ENCODE peak calls at places on chromosomes 11 and 22, in nine cellular contexts. R is fibroblast of pulmonary artery, G is OCI-LY7, L is cardiac muscle cell, A is dorsolateral prefrontal cortex, H is Calu3, M is mesothelial cell of epicardium, T is B cell, Y is uterus. N is an unnamed sample.

GRCh38 chr22:25153961-25154685 is 45.5 kb upstream of the CRYBB3 start:
- DNase-seq in R (peak; percentile 90), G (no peak), L (peak; percentile 93), A (no peak), H (peak; percentile 84), M (no peak), T (no peak), Y (peak; percentile 25), N (no peak)

GRCh38 chr11:17604201-17604912 is 57.3 kb downstream of the OTOG start:
- DNase-seq in R (no peak), G (no peak), L (no peak), A (no peak), H (no peak), M (no peak), T (no peak), Y (no peak), N (no peak)

GRCh38 chr11:22338465-22338810 is 257 bp downstream of the SLC17A6 start:
- DNase-seq in R (no peak), G (no peak), L (no peak), A (no peak), H (no peak), M (no peak), T (no peak), Y (no peak), N (no peak)

GRCh38 chr22:31332886-31333285 is 13.3 kb downstream of the PATZ1 start:
- DNase-seq in R (no peak), G (no peak), L (no peak), A (no peak), H (no peak), M (no peak), T (no peak), Y (no peak), N (no peak)

GRCh38 chr11:119491753-119492455 is 68.9 kb upstream of the THY1 start:
- DNase-seq in R (no peak), G (no peak), L (peak; percentile 29), A (no peak), H (no peak), M (no peak), T (no peak), Y (no peak), N (no peak)

GRCh38 chr11:68542617-68543016 is 82.1 kb downstream of the PPP6R3 start:
- DNase-seq in R (peak; percentile 81), G (no peak), L (peak; percentile 77), A (no peak), H (no peak), M (no peak), T (no peak), Y (peak; percentile 77), N (no peak)

GRCh38 chr11:7551571-7551970 is 37.8 kb downstream of the PPFIBP2 start:
- DNase-seq in R (peak; percentile 69), G (no peak), L (peak; percentile 85), A (no peak), H (no peak), M (no peak), T (no peak), Y (no peak), N (no peak)

GRCh38 chr11:17724020-17724908 is 4.9 kb downstream of the MYOD1 start:
- DNase-seq in R (no peak), G (no peak), L (no peak), A (no peak), H (no peak), M (no peak), T (no peak), Y (no peak), N (no peak)

GRCh38 chr11:45673441-45673840 is 8.0 kb upstream of the CHST1 start:
- DNase-seq in R (no peak), G (no peak), L (no peak), A (no peak), H (no peak), M (no peak), T (no peak), Y (no peak), N (no peak)

GRCh38 chr11:16184588-16184987 is 171.8 kb downstream of the SOX6 start:
- DNase-seq in R (peak; percentile 44), G (no peak), L (peak; percentile 34), A (no peak), H (peak; percentile 38), M (no peak), T (no peak), Y (no peak), N (no peak)

GRCh38 chr11:61762798-61763197 is 10.4 kb downstream of the MYRF start:
- DNase-seq in R (no peak), G (no peak), L (no peak), A (no peak), H (no peak), M (peak; percentile 77), T (no peak), Y (peak; percentile 55), N (no peak)

GRCh38 chr11:45473491-45473890 is 187.3 kb upstream of the SYT13 start:
- DNase-seq in R (no peak), G (no peak), L (no peak), A (no peak), H (no peak), M (no peak), T (no peak), Y (no peak), N (no peak)

GRCh38 chr22:44363214-44363979 is 50.6 kb upstream of the SHISAL1 start:
- DNase-seq in R (peak; percentile 99), G (no peak), L (peak; percentile 99), A (no peak), H (peak; percentile 76), M (no peak), T (no peak), Y (peak; percentile 89), N (peak; percentile 79)

GRCh38 chr11:396511-396947 is 2.5 kb downstream of the PKP3 start:
- DNase-seq in R (peak; percentile 36), G (no peak), L (peak; percentile 42), A (no peak), H (no peak), M (no peak), T (no peak), Y (no peak), N (no peak)

GRCh38 chr11:92447586-92447985 is 223.0 kb downstream of the FAT3 start:
- DNase-seq in R (no peak), G (no peak), L (no peak), A (no peak), H (no peak), M (no peak), T (no peak), Y (no peak), N (no peak)

DNA sequence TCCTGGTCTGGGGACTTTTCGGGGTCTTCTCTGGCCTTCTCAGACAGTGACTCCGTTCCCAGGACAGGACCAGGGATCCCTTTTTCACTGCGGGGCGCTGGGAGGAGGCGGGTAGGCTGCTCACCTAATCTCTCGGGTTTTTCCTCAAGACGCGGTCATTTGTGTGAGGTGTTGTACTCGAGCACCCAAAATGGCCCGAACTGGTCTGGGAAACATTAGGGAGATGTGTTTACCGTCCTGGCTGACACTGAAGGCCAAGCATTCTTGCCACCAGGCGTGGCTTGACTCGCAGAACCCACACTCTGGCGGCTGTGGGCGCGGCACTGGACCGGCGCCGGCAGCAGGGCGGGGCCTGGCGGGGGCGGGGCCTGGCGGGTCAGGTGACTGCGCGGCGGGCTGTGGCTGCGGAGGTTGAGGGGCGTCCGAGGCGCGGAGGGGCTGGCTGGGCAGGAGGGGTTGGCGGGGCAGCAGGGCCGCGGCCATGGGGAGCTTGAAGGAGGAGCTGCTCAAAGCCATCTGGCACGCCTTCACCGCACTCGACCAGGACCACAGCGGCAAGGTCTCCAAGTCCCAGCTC is at the start of gene SWAP70:
- DNase-seq in R (peak; percentile 91), G (peak; percentile 90), L (peak; percentile 92), A (peak; percentile 74), H (peak; percentile 93), M (peak; percentile 90), T (peak; percentile 93), Y (peak; percentile 91), N (peak; percentile 77)
- TF ChIP-seq CTCF in R (peak; percentile 52), G (no peak), L (peak; percentile 37), A (peak; percentile 33), H (no peak), M (no peak), T (no peak), Y (peak; percentile 57), N (no peak)

DNA sequence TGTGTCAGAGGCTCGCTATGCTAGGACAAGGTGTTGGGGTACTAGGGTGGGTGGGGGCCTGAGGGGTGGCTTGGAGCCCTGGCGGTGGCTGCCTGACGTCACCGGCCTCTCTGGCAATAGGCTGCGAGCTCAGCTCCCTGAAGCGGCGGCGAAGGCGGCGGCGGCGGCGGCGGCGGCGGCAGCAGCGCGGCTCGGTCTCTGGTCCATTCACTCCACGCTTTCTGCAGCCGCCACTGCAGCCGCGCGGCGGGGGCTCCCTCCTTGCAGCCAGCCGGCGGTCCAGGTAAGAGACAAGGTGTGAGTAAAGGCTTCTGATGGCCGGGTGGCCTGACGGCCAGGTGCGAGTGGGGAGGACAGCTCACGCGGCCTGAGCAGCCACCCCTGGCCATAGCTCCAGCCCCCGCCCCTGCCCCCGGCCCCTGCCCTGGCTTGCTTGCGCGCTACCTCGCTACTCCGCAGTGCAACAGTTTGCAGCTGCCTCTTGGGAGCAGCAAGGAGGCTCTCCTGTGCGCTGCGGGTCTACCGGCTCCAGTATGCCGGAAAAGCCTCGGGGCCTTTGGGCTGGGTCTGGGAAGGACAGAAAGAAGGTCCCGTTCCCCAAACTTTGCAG is at the start of gene C11orf87:
- DNase-seq in R (no peak), G (no peak), L (peak; percentile 10), A (peak; percentile 51), H (no peak), M (peak; percentile 57), T (no peak), Y (no peak), N (no peak)
- TF ChIP-seq CTCF in R (no peak), G (no peak), L (no peak), A (no peak), H (no peak), M (no peak), T (no peak), Y (no peak), N (no peak)

GRCh38 chr11:69644962-69645675 is 4.2 kb downstream of the CCND1 start:
- DNase-seq in R (no peak), G (no peak), L (no peak), A (no peak), H (no peak), M (no peak), T (no peak), Y (no peak), N (no peak)
- TF ChIP-seq CTCF in R (no peak), G (no peak), L (no peak), A (no peak), H (no peak), M (no peak), T (no peak), Y (no peak), N (no peak)

DNA sequence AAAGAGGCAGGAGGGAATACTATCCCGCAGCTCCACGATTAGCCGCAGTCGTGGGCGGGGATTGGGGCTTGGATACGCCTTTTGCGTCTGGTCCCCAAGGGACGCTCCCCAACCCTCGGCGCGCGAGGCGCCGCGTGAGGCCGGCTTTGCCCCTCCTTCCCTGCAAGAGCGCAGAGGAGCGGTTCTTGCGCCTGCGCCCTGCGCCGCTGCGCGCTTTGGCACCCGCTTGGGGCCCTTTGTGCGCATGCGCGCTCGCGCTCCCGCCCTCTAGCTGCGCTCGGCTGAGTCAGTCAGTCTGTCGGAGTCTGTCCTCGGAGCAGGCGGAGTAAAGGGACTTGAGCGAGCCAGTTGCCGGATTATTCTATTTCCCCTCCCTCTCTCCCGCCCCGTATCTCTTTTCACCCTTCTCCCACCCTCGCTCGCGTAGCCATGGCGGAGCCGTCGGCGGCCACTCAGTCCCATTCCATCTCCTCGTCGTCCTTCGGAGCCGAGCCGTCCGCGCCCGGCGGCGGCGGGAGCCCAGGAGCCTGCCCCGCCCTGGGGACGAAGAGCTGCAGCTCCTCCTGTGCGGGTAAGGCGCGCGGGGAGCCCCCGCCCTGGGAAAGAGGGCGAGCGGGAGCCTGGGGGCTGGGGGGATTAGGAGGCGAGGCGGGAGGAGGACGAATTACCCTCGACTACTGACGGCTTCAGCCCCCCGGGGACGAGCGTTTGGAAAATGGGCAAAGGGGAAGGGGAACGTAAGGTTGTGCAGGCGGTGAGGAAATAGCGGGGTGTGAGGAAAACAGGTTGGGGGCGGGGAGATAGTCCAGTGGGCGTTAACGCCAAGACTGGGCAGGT is at the start of gene RTN3:
- DNase-seq in R (peak; percentile 99), G (peak; percentile 98), L (peak; percentile 99), A (peak; percentile 94), H (peak; percentile 98), M (peak; percentile 99), T (peak; percentile 98), Y (peak; percentile 94), N (peak; percentile 78)
- TF ChIP-seq CTCF in R (no peak), G (no peak), L (peak; percentile 1), A (peak; percentile 76), H (no peak), M (no peak), T (no peak), Y (peak; percentile 72), N (no peak)